ENCODE peak calls at places on chromosomes 16 and 17, in five cellular contexts. P is 8988T, U is AG09309, H is fibroblast of the conjunctiva, I is HFFc6. C is an unnamed sample.

GRCh38 chr17:16491703-16492612 is at the start of gene LRRC75A:
- DNase-seq in H (no peak), I (no peak), P (peak; percentile 75), U (no peak), C (no peak)

GRCh38 chr16:1746693-1747195 is 24.6 kb downstream of the NME3 start:
- DNase-seq in I (no peak), U (no peak), H (no peak), P (no peak), C (no peak)

GRCh38 chr17:64001763-64002529 is 3.8 kb downstream of the PRR29 start:
- DNase-seq in I (no peak), U (no peak), P (no peak), H (no peak), C (no peak)

GRCh38 chr17:8611135-8611534 is 19.4 kb downstream of the MYH10 start:
- DNase-seq in P (no peak), I (peak; percentile 71), H (peak; percentile 61), U (peak; percentile 39), C (no peak)

GRCh38 chr17:47663997-47664941 is 14.6 kb downstream of the KPNB1 start:
- DNase-seq in I (peak; percentile 48), H (peak; percentile 47), P (no peak), U (no peak), C (peak; percentile 12)

GRCh38 chr17:7293821-7294613 is 422 bp downstream of the YBX2 start:
- DNase-seq in U (no peak), H (no peak), P (peak; percentile 17), I (no peak), C (peak; percentile 20)

GRCh38 chr17:71334041-71334781 is 786.6 kb upstream of the SOX9 start:
- DNase-seq in U (no peak), I (no peak), P (no peak), H (peak; percentile 27), C (no peak)

GRCh38 chr17:30323895-30324319 is 9.9 kb downstream of the TMIGD1 start:
- DNase-seq in P (no peak), I (no peak), U (no peak), H (peak; percentile 55), C (peak; percentile 23)

GRCh38 chr17:32525116-32525515 is 38.3 kb downstream of the CDK5R1 start:
- DNase-seq in I (peak; percentile 37), U (peak; percentile 24), H (no peak), P (no peak), C (no peak)

GRCh38 chr17:59439261-59439660 is 107.8 kb downstream of the YPEL2 start:
- DNase-seq in U (no peak), P (no peak), I (no peak), H (no peak), C (no peak)

GRCh38 chr16:81291117-81291516 is 23.6 kb upstream of the GAN start:
- DNase-seq in U (no peak), H (no peak), P (no peak), I (no peak), C (no peak)

GRCh38 chr17:64377769-64378282 is 12.8 kb downstream of the PECAM1 start:
- DNase-seq in P (no peak), U (no peak), H (no peak), I (no peak), C (no peak)

GRCh38 chr17:50290074-50290702 is 15.9 kb downstream of the TMEM92 start:
- DNase-seq in U (peak; percentile 99), P (peak; percentile 65), I (peak; percentile 97), H (peak; percentile 97), C (no peak)

GRCh38 chr17:17822189-17822978 is 14.4 kb downstream of the SREBF1 start:
- DNase-seq in U (peak; percentile 58), H (peak; percentile 93), I (peak; percentile 72), P (no peak), C (no peak)

GRCh38 chr17:73091410-73091769 is 1.1 kb downstream of the SLC39A11 start:
- DNase-seq in P (no peak), H (no peak), U (no peak), I (no peak), C (no peak)

GRCh38 chr17:67038861-67039365 is 5.4 kb upstream of the CACNG1 start:
- DNase-seq in P (no peak), I (no peak), U (no peak), H (no peak), C (no peak)

GRCh38 chr16:57426356-57426755 is 20.8 kb downstream of the CIAPIN1 start:
- DNase-seq in H (no peak), U (no peak), P (no peak), I (no peak), C (no peak)

GRCh38 chr17:66115246-66115645 is 76.7 kb downstream of the CEP112 start:
- DNase-seq in H (no peak), U (peak; percentile 8), I (peak; percentile 51), P (no peak), C (no peak)

GRCh38 chr16:84643180-84643583 is 5.1 kb upstream of the KLHL36 start:
- DNase-seq in U (peak; percentile 81), H (peak; percentile 81), P (peak; percentile 61), I (peak; percentile 92), C (no peak)

GRCh38 chr17:67479119-67479517 is 102.0 kb downstream of the PITPNC1 start:
- DNase-seq in H (no peak), I (no peak), P (no peak), U (no peak), C (no peak)

GRCh38 chr16:75238132-75238852 is 13.1 kb downstream of the BCAR1 start:
- DNase-seq in I (peak; percentile 91), H (peak; percentile 76), P (no peak), U (peak; percentile 79), C (no peak)

GRCh38 chr17:38609280-38610031 is 3.7 kb upstream of the SRCIN1 start:
- DNase-seq in U (no peak), H (no peak), I (no peak), P (no peak), C (no peak)

GRCh38 chr17:41959336-41960095 is 7.1 kb upstream of the CNP start:
- DNase-seq in I (peak; percentile 54), U (no peak), P (peak; percentile 68), H (peak; percentile 43), C (no peak)

GRCh38 chr16:81035975-81036750 is 521 bp downstream of the ATMIN start:
- DNase-seq in I (peak; percentile 2), P (peak; percentile 68), U (no peak), H (no peak), C (no peak)

GRCh38 chr16:12340151-12340733 is 363.7 kb downstream of the SNX29 start:
- DNase-seq in P (no peak), I (peak; percentile 80), H (no peak), U (no peak), C (peak; percentile 42)

GRCh38 chr16:89325861-89326471 is 108.5 kb downstream of the ZNF778 start:
- DNase-seq in U (no peak), H (peak; percentile 49), I (peak; percentile 86), P (no peak), C (peak; percentile 47)

GRCh38 chr17:73101031-73101430 is 8.5 kb upstream of the SLC39A11 start:
- DNase-seq in P (no peak), I (no peak), U (no peak), H (no peak), C (no peak)

GRCh38 chr16:81243927-81244326 is 5.4 kb downstream of the BCO1 start:
- DNase-seq in P (no peak), I (no peak), U (no peak), H (no peak), C (no peak)

GRCh38 chr16:53780051-53780450 is 76.1 kb downstream of the FTO start:
- DNase-seq in P (no peak), I (no peak), U (no peak), H (no peak), C (no peak)

GRCh38 chr17:59004338-59005111 is 102.2 kb downstream of the TRIM37 start:
- DNase-seq in I (peak; percentile 21), U (no peak), H (peak; percentile 34), P (no peak), C (peak; percentile 24)

GRCh38 chr16:3993052-3993785 is 112.7 kb upstream of the CREBBP start:
- DNase-seq in P (no peak), H (no peak), U (no peak), I (no peak), C (no peak)

GRCh38 chr16:10827691-10828341 is 9.2 kb upstream of the TVP23A start:
- DNase-seq in I (peak; percentile 73), H (peak; percentile 56), U (peak; percentile 71), P (no peak), C (no peak)

GRCh38 chr16:24580665-24581064 is 41.3 kb downstream of the RBBP6 start:
- DNase-seq in H (peak; percentile 42), U (peak; percentile 8), I (peak; percentile 50), P (no peak), C (no peak)

GRCh38 chr17:49871211-49871610 is 23.3 kb upstream of the TAC4 start:
- DNase-seq in U (no peak), P (no peak), I (no peak), H (no peak), C (no peak)

GRCh38 chr16:56107944-56108583 is 83.2 kb upstream of the GNAO1 start:
- DNase-seq in P (no peak), U (no peak), H (no peak), I (no peak), C (peak; percentile 54)

GRCh38 chr17:82647593-82648164 is 565 bp downstream of the WDR45B start:
- DNase-seq in I (no peak), H (no peak), U (no peak), P (peak; percentile 57), C (no peak)

GRCh38 chr17:9755083-9755482 is 36.3 kb downstream of the DHRS7C start:
- DNase-seq in H (no peak), I (peak; percentile 35), P (no peak), U (no peak), C (no peak)

GRCh38 chr17:70050931-70051330 is 24.1 kb upstream of the KCNJ16 start:
- DNase-seq in U (no peak), I (no peak), H (no peak), P (no peak), C (no peak)

C was measured in DMS153.